ENCODE peak calls at places on chromosomes 12 and 14, in six cellular contexts. D is PC-9, F is A549, C is mesendoderm, B is GM12878, M is heart left ventricle. T is an unnamed sample.

GRCh38 chr12:22626429-22626828 is 1.5 kb downstream of the ETNK1 start:
- DNase-seq in D (no peak), C (peak; percentile 21), F (no peak), B (peak; percentile 20), M (no peak), T (no peak)

GRCh38 chr14:69355955-69356321 is 42.2 kb downstream of the ERH start:
- DNase-seq in B (no peak), M (peak; percentile 61), D (no peak), C (no peak), F (no peak), T (no peak)

GRCh38 chr12:5388581-5389535 is 43.0 kb upstream of the NTF3 start:
- DNase-seq in C (no peak), B (no peak), D (no peak), M (no peak), F (no peak), T (no peak)

GRCh38 chr12:115522010-115522409 is 755.5 kb downstream of the MED13L start:
- DNase-seq in M (no peak), B (peak; percentile 30), C (no peak), F (no peak), D (no peak), T (no peak)

GRCh38 chr14:44777567-44777966 is 184.2 kb downstream of the KLHL28 start:
- DNase-seq in D (no peak), B (no peak), M (no peak), F (no peak), C (no peak), T (no peak)

GRCh38 chr14:53327716-53328115 is 174.6 kb upstream of the DDHD1 start:
- DNase-seq in B (no peak), F (no peak), D (no peak), C (peak; percentile 89), M (no peak), T (peak; percentile 65)

GRCh38 chr12:82461393-82461792 is 103.1 kb downstream of the METTL25 start:
- DNase-seq in C (no peak), F (peak; percentile 36), B (no peak), M (no peak), D (no peak), T (no peak)

GRCh38 chr14:71591929-71592328 is 340.3 kb upstream of the RGS6 start:
- DNase-seq in C (no peak), D (no peak), F (no peak), M (no peak), B (no peak), T (no peak)

GRCh38 chr12:50166776-50167025 is 468 bp downstream of the CERS5 start:
- DNase-seq in D (no peak), M (peak; percentile 58), F (no peak), C (no peak), B (no peak), T (no peak)

GRCh38 chr14:105199093-105199492 is 18.0 kb upstream of the NUDT14 start:
- DNase-seq in B (no peak), C (no peak), M (peak; percentile 76), F (no peak), D (peak; percentile 43), T (no peak)

DNA sequence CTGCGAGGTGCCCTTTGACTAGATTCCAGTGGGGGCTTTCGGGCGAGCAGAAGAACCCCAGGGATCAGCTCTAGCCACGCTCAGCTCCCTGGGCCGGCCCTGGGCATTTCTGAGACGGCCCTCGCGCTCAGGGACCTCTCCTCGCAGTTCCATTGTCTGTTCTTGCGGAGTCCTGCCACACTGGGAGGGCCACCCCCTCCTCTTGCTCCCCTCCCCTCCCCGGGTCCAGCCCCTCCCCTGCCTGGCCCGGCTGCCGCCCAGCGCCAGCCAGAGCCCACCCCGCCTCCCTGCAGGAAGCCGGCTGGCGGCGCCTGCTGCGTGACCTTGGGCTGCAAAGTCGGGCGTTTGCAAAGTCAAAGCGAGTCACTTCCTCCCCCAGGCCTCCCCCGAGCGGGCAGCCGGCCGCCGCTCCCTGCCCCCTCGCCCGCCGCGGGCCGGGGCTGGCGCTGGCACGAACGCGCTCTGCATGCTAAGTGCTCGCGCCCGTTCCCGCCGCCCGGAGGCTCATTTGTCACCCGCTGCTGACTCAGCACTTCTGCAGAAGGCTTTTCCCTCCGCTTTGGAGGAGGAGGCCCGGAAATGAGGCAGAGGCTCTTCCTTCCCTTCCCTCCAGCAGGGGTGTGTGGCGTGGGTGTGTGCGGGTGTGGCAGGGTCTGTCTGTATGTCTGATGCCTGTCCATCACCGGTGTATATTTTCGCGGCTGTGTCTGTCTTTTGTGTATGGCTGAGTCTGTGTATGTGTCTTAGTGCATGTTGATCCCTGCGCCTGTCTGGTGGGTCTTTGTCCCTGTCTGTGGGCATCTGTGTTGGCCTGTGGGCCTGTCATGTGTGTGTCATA is 72.0 kb downstream of the IRF2BPL start:
- DNase-seq in B (no peak), M (peak; percentile 94), D (peak; percentile 99), C (peak; percentile 98), F (peak; percentile 97), T (peak; percentile 88)
- H3K4me1 ChIP-seq in B (peaks cover 73% of the 10 kb centered on the region), M (peaks cover 40% of the 10 kb centered on the region), D (peaks cover 98% of the 10 kb centered on the region), C (peaks cover 22% of the 10 kb centered on the region), F (peaks cover 91% of the 10 kb centered on the region), T (peaks cover 34% of the 10 kb centered on the region)

GRCh38 chr14:73784988-73785313 is 66.7 kb upstream of the PTGR2 start:
- DNase-seq in M (no peak), B (no peak), D (no peak), F (no peak), C (no peak), T (no peak)
- H3K4me3 ChIP-seq in M (peak overlapping the region; percentile 88), B (peak overlapping the region; percentile 97), D (peak overlapping the region; percentile 71), F (peak overlapping the region; percentile 79), C (no peak overlapping the region), T (no peak overlapping the region)

GRCh38 chr14:24241829-24242443 is 487 bp downstream of the TINF2 start:
- DNase-seq in C (peak; percentile 96), F (no peak), D (peak; percentile 88), B (no peak), M (peak; percentile 96), T (peak; percentile 99)
- H3K4me1 ChIP-seq in C (peaks cover 5% of the 10 kb centered on the region), F (peaks cover 11% of the 10 kb centered on the region), D (peaks cover 6% of the 10 kb centered on the region), B (peaks cover 16% of the 10 kb centered on the region), M (peaks cover 34% of the 10 kb centered on the region), T (peaks cover 9% of the 10 kb centered on the region)

GRCh38 chr12:19744760-19745218 is 305.5 kb downstream of the AEBP2 start:
- DNase-seq in C (no peak), M (no peak), D (no peak), B (no peak), F (peak; percentile 28), T (no peak)
- H3K4me3 ChIP-seq in C (no peak overlapping the region), M (no peak overlapping the region), D (no peak overlapping the region), B (no peak overlapping the region), F (no peak overlapping the region), T (no peak overlapping the region)

T was measured in HAP-1.